ENCODE peak calls at places on chromosomes 6 and 20, in nine cellular contexts. One of them, this sample, is unnamed.

GRCh38 chr6:52537001-52537753 is 39.7 kb downstream of the TRAM2 start:
- DNase-seq in A549: no peak
- DNase-seq in stomach: no peak
- DNase-seq in IMR-90: peak; percentile 57
- DNase-seq in body of pancreas: no peak
- DNase-seq in transverse colon: no peak
- DNase-seq in right lobe of liver: no peak
- DNase-seq in breast epithelium: no peak
- DNase-seq in adrenal gland: no peak
- DNase-seq in this sample: no peak

GRCh38 chr6:110537208-110538123 is 61.1 kb upstream of the SLC22A16 start:
- DNase-seq in A549: peak; percentile 45
- DNase-seq in stomach: no peak
- DNase-seq in IMR-90: peak; percentile 97
- DNase-seq in body of pancreas: no peak
- DNase-seq in transverse colon: no peak
- DNase-seq in right lobe of liver: no peak
- DNase-seq in breast epithelium: no peak
- DNase-seq in adrenal gland: no peak
- DNase-seq in this sample: no peak

GRCh38 chr6:132491303-132491702 is 21.6 kb downstream of the STX7 start:
- DNase-seq in A549: no peak
- DNase-seq in stomach: no peak
- DNase-seq in IMR-90: peak; percentile 52
- DNase-seq in body of pancreas: no peak
- DNase-seq in transverse colon: no peak
- DNase-seq in right lobe of liver: no peak
- DNase-seq in breast epithelium: no peak
- DNase-seq in adrenal gland: peak; percentile 62
- DNase-seq in this sample: no peak

GRCh38 chr20:57617079-57617795 is 3.0 kb downstream of the ZBP1 start:
- DNase-seq in A549: no peak
- DNase-seq in stomach: no peak
- DNase-seq in IMR-90: no peak
- DNase-seq in body of pancreas: no peak
- DNase-seq in transverse colon: no peak
- DNase-seq in right lobe of liver: no peak
- DNase-seq in breast epithelium: no peak
- DNase-seq in adrenal gland: no peak
- DNase-seq in this sample: no peak

GRCh38 chr6:151502499-151502898 is 8.7 kb downstream of the CCDC170 start:
- DNase-seq in A549: peak; percentile 8
- DNase-seq in stomach: no peak
- DNase-seq in IMR-90: peak; percentile 56
- DNase-seq in body of pancreas: no peak
- DNase-seq in transverse colon: no peak
- DNase-seq in right lobe of liver: no peak
- DNase-seq in breast epithelium: no peak
- DNase-seq in adrenal gland: no peak
- DNase-seq in this sample: no peak

GRCh38 chr6:19979059-19979458 is 141.9 kb downstream of the ID4 start:
- DNase-seq in A549: no peak
- DNase-seq in stomach: no peak
- DNase-seq in IMR-90: no peak
- DNase-seq in body of pancreas: no peak
- DNase-seq in transverse colon: no peak
- DNase-seq in right lobe of liver: no peak
- DNase-seq in breast epithelium: no peak
- DNase-seq in adrenal gland: no peak
- DNase-seq in this sample: no peak

GRCh38 chr6:25963426-25964123 is 973 bp downstream of the TRIM38 start:
- DNase-seq in A549: no peak
- DNase-seq in stomach: no peak
- DNase-seq in IMR-90: peak; percentile 16
- DNase-seq in body of pancreas: no peak
- DNase-seq in transverse colon: no peak
- DNase-seq in right lobe of liver: no peak
- DNase-seq in breast epithelium: no peak
- DNase-seq in adrenal gland: no peak
- DNase-seq in this sample: no peak

GRCh38 chr6:2522521-2522920 is 228.2 kb downstream of the MYLK4 start:
- DNase-seq in A549: no peak
- DNase-seq in stomach: no peak
- DNase-seq in IMR-90: peak; percentile 30
- DNase-seq in body of pancreas: no peak
- DNase-seq in transverse colon: no peak
- DNase-seq in right lobe of liver: no peak
- DNase-seq in breast epithelium: no peak
- DNase-seq in adrenal gland: no peak
- DNase-seq in this sample: no peak

GRCh38 chr6:158870418-158870957 is 51.3 kb upstream of the EZR start:
- DNase-seq in A549: no peak
- DNase-seq in stomach: no peak
- DNase-seq in IMR-90: no peak
- DNase-seq in body of pancreas: no peak
- DNase-seq in transverse colon: no peak
- DNase-seq in right lobe of liver: no peak
- DNase-seq in breast epithelium: no peak
- DNase-seq in adrenal gland: no peak
- DNase-seq in this sample: no peak

GRCh38 chr6:158869010-158869603 is 49.9 kb upstream of the EZR start:
- DNase-seq in A549: peak; percentile 47
- DNase-seq in stomach: no peak
- DNase-seq in IMR-90: no peak
- DNase-seq in body of pancreas: no peak
- DNase-seq in transverse colon: no peak
- DNase-seq in right lobe of liver: no peak
- DNase-seq in breast epithelium: no peak
- DNase-seq in adrenal gland: peak; percentile 76
- DNase-seq in this sample: no peak

GRCh38 chr6:158867381-158868121 is 48.4 kb upstream of the EZR start:
- DNase-seq in A549: no peak
- DNase-seq in stomach: peak; percentile 38
- DNase-seq in IMR-90: no peak
- DNase-seq in body of pancreas: no peak
- DNase-seq in transverse colon: peak; percentile 57
- DNase-seq in right lobe of liver: no peak
- DNase-seq in breast epithelium: no peak
- DNase-seq in adrenal gland: no peak
- DNase-seq in this sample: no peak

GRCh38 chr6:158868122-158868480 is 48.9 kb upstream of the EZR start:
- DNase-seq in A549: no peak
- DNase-seq in stomach: no peak
- DNase-seq in IMR-90: no peak
- DNase-seq in body of pancreas: no peak
- DNase-seq in transverse colon: no peak
- DNase-seq in right lobe of liver: no peak
- DNase-seq in breast epithelium: no peak
- DNase-seq in adrenal gland: no peak
- DNase-seq in this sample: no peak

GRCh38 chr6:158869604-158870417 is 50.6 kb upstream of the EZR start:
- DNase-seq in A549: peak; percentile 96
- DNase-seq in stomach: peak; percentile 96
- DNase-seq in IMR-90: peak; percentile 95
- DNase-seq in body of pancreas: peak; percentile 96
- DNase-seq in transverse colon: peak; percentile 96
- DNase-seq in right lobe of liver: peak; percentile 89
- DNase-seq in breast epithelium: peak; percentile 94
- DNase-seq in adrenal gland: peak; percentile 94
- DNase-seq in this sample: peak; percentile 88
- TF ChIP-seq POLR2A in A549: peak; percentile 60
- TF ChIP-seq POLR2A in stomach: peak; percentile 63
- TF ChIP-seq POLR2A in IMR-90: peak; percentile 72
- TF ChIP-seq POLR2A in body of pancreas: peak; percentile 96
- TF ChIP-seq POLR2A in transverse colon: peak; percentile 86
- TF ChIP-seq POLR2A in right lobe of liver: no peak
- TF ChIP-seq POLR2A in breast epithelium: peak; percentile 49
- TF ChIP-seq POLR2A in adrenal gland: peak; percentile 84
- TF ChIP-seq POLR2A in this sample: peak; percentile 32

DNA sequence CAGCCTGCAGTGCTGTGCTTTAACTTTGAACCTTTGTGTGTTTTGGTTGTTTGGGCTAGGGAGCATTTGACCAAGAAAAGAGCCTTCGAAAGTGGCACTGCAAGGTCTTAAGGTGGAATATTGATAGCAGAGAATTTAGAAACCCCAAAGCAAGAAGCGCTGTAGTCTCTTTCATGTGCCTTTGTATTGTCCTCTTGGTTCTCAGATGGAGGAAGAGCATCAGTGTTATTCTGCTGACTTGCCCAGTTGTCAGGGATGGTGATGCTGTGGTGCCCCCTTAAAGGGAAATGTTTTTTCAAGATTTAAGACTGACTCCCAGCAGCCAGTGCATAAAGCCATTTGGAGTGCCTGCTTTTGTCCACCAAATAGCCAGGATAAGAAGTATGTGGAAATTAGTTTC is 102.7 kb upstream of the INSM1 start:
- DNase-seq in A549: no peak
- DNase-seq in stomach: no peak
- DNase-seq in IMR-90: no peak
- DNase-seq in body of pancreas: no peak
- DNase-seq in transverse colon: no peak
- DNase-seq in right lobe of liver: no peak
- DNase-seq in breast epithelium: no peak
- DNase-seq in adrenal gland: no peak
- DNase-seq in this sample: no peak
- TF ChIP-seq POLR2A in A549: no peak
- TF ChIP-seq POLR2A in stomach: no peak
- TF ChIP-seq POLR2A in IMR-90: no peak
- TF ChIP-seq POLR2A in body of pancreas: no peak
- TF ChIP-seq POLR2A in transverse colon: no peak
- TF ChIP-seq POLR2A in right lobe of liver: no peak
- TF ChIP-seq POLR2A in breast epithelium: no peak
- TF ChIP-seq POLR2A in adrenal gland: no peak
- TF ChIP-seq POLR2A in this sample: no peak

GRCh38 chr6:169723200-169723909 is 945 bp downstream of the PHF10 start:
- DNase-seq in A549: peak; percentile 25
- DNase-seq in stomach: peak; percentile 80
- DNase-seq in IMR-90: peak; percentile 66
- DNase-seq in body of pancreas: peak; percentile 80
- DNase-seq in transverse colon: peak; percentile 81
- DNase-seq in right lobe of liver: peak; percentile 89
- DNase-seq in breast epithelium: peak; percentile 80
- DNase-seq in adrenal gland: peak; percentile 91
- DNase-seq in this sample: peak; percentile 82
- TF ChIP-seq POLR2A in A549: no peak
- TF ChIP-seq POLR2A in stomach: no peak
- TF ChIP-seq POLR2A in IMR-90: peak; percentile 79
- TF ChIP-seq POLR2A in body of pancreas: peak; percentile 43
- TF ChIP-seq POLR2A in transverse colon: no peak
- TF ChIP-seq POLR2A in right lobe of liver: peak; percentile 37
- TF ChIP-seq POLR2A in breast epithelium: no peak
- TF ChIP-seq POLR2A in adrenal gland: peak; percentile 67
- TF ChIP-seq POLR2A in this sample: no peak

GRCh38 chr6:99521557-99522286 is 6.5 kb upstream of the USP45 start:
- DNase-seq in A549: no peak
- DNase-seq in stomach: no peak
- DNase-seq in IMR-90: peak; percentile 75
- DNase-seq in body of pancreas: no peak
- DNase-seq in transverse colon: peak; percentile 12
- DNase-seq in right lobe of liver: no peak
- DNase-seq in breast epithelium: no peak
- DNase-seq in adrenal gland: peak; percentile 54
- DNase-seq in this sample: peak; percentile 46
- TF ChIP-seq POLR2A in A549: no peak
- TF ChIP-seq POLR2A in stomach: no peak
- TF ChIP-seq POLR2A in IMR-90: no peak
- TF ChIP-seq POLR2A in body of pancreas: no peak
- TF ChIP-seq POLR2A in transverse colon: no peak
- TF ChIP-seq POLR2A in right lobe of liver: no peak
- TF ChIP-seq POLR2A in breast epithelium: no peak
- TF ChIP-seq POLR2A in adrenal gland: peak; percentile 32
- TF ChIP-seq POLR2A in this sample: no peak

GRCh38 chr6:32967151-32968091 is 973 bp upstream of the BRD2 start:
- DNase-seq in A549: no peak
- DNase-seq in stomach: no peak
- DNase-seq in IMR-90: peak; percentile 49
- DNase-seq in body of pancreas: no peak
- DNase-seq in transverse colon: peak; percentile 37
- DNase-seq in right lobe of liver: no peak
- DNase-seq in breast epithelium: no peak
- DNase-seq in adrenal gland: no peak
- DNase-seq in this sample: no peak

GRCh38 chr6:32968093-32968769 is at the start of gene BRD2:
- DNase-seq in A549: peak; percentile 69
- DNase-seq in stomach: peak; percentile 96
- DNase-seq in IMR-90: peak; percentile 95
- DNase-seq in body of pancreas: peak; percentile 95
- DNase-seq in transverse colon: peak; percentile 97
- DNase-seq in right lobe of liver: peak; percentile 98
- DNase-seq in breast epithelium: peak; percentile 97
- DNase-seq in adrenal gland: peak; percentile 96
- DNase-seq in this sample: peak; percentile 97

GRCh38 chr6:32970413-32971244 is 2.2 kb downstream of the BRD2 start:
- DNase-seq in A549: peak; percentile 44
- DNase-seq in stomach: peak; percentile 89
- DNase-seq in IMR-90: peak; percentile 90
- DNase-seq in body of pancreas: peak; percentile 85
- DNase-seq in transverse colon: peak; percentile 90
- DNase-seq in right lobe of liver: peak; percentile 94
- DNase-seq in breast epithelium: peak; percentile 88
- DNase-seq in adrenal gland: peak; percentile 90
- DNase-seq in this sample: peak; percentile 89

GRCh38 chr6:32969685-32970412 is 1.5 kb downstream of the BRD2 start:
- DNase-seq in A549: peak; percentile 44
- DNase-seq in stomach: peak; percentile 76
- DNase-seq in IMR-90: peak; percentile 97
- DNase-seq in body of pancreas: peak; percentile 77
- DNase-seq in transverse colon: peak; percentile 77
- DNase-seq in right lobe of liver: peak; percentile 85
- DNase-seq in breast epithelium: peak; percentile 67
- DNase-seq in adrenal gland: peak; percentile 84
- DNase-seq in this sample: peak; percentile 81

GRCh38 chr6:32968770-32969684 is 633 bp downstream of the BRD2 start:
- DNase-seq in A549: peak; percentile 55
- DNase-seq in stomach: peak; percentile 79
- DNase-seq in IMR-90: peak; percentile 77
- DNase-seq in body of pancreas: peak; percentile 77
- DNase-seq in transverse colon: peak; percentile 80
- DNase-seq in right lobe of liver: peak; percentile 79
- DNase-seq in breast epithelium: peak; percentile 71
- DNase-seq in adrenal gland: peak; percentile 81
- DNase-seq in this sample: peak; percentile 85
- TF ChIP-seq POLR2A in A549: peak; percentile 38
- TF ChIP-seq POLR2A in stomach: no peak
- TF ChIP-seq POLR2A in IMR-90: peak; percentile 31
- TF ChIP-seq POLR2A in body of pancreas: peak; percentile 78
- TF ChIP-seq POLR2A in transverse colon: peak; percentile 70
- TF ChIP-seq POLR2A in right lobe of liver: no peak
- TF ChIP-seq POLR2A in breast epithelium: no peak
- TF ChIP-seq POLR2A in adrenal gland: no peak
- TF ChIP-seq POLR2A in this sample: no peak

DNA sequence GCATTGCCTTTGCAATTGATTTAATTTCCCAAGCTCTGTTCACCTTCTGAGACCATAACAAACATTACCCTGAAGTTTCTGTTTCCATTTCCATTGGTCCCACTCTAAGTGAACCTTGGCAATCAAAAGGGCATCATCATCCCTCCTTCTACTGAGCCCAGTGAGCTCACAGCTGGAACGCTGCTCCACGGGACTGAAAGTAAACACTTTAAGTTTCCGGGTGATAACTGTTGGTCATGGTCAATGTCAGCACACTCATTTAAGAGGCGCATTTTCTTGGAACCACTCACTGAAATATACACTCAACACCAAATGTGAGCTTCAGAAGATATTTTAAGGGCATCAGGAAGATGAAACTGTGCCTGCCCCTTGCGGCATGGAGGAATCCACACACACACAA is 37.1 kb upstream of the RPS6KA2 start:
- DNase-seq in A549: no peak
- DNase-seq in stomach: peak; percentile 38
- DNase-seq in IMR-90: peak; percentile 50
- DNase-seq in body of pancreas: no peak
- DNase-seq in transverse colon: no peak
- DNase-seq in right lobe of liver: no peak
- DNase-seq in breast epithelium: no peak
- DNase-seq in adrenal gland: no peak
- DNase-seq in this sample: no peak
- TF ChIP-seq POLR2A in A549: no peak
- TF ChIP-seq POLR2A in stomach: no peak
- TF ChIP-seq POLR2A in IMR-90: no peak
- TF ChIP-seq POLR2A in body of pancreas: no peak
- TF ChIP-seq POLR2A in transverse colon: no peak
- TF ChIP-seq POLR2A in right lobe of liver: no peak
- TF ChIP-seq POLR2A in breast epithelium: no peak
- TF ChIP-seq POLR2A in adrenal gland: no peak
- TF ChIP-seq POLR2A in this sample: no peak

This sample was measured in ovary.